ENCODE peak calls at places on chromosome 4, in four cellular contexts. J is bronchial epithelial cell, V is A673, U is IMR-90. E is an unnamed sample.

GRCh38 chr4:24226018-24226417 is 336.2 kb upstream of the PPARGC1A start:
- DNase-seq in J (no peak), V (no peak), U (peak; percentile 66), E (no peak)

GRCh38 chr4:105633241-105633640 is 75.2 kb downstream of the INTS12 start:
- DNase-seq in J (peak; percentile 77), V (no peak), U (no peak), E (no peak)

GRCh38 chr4:125515016-125515415 is 200.3 kb downstream of the FAT4 start:
- DNase-seq in J (no peak), V (no peak), U (no peak), E (no peak)

GRCh38 chr4:186137193-186137792 is 32.8 kb downstream of the FAM149A start:
- DNase-seq in J (peak; percentile 23), V (peak; percentile 38), U (peak; percentile 27), E (no peak)

GRCh38 chr4:140256335-140256734 is 102.4 kb upstream of the MAML3 start:
- DNase-seq in J (peak; percentile 79), V (no peak), U (peak; percentile 77), E (no peak)

GRCh38 chr4:87423313-87424031 is 1.1 kb downstream of the NUDT9 start:
- DNase-seq in J (peak; percentile 21), V (no peak), U (no peak), E (peak; percentile 18)

GRCh38 chr4:8528713-8529112 is 51.5 kb upstream of the GPR78 start:
- DNase-seq in J (peak; percentile 67), V (no peak), U (peak; percentile 65), E (no peak)

GRCh38 chr4:77240469-77241066 is 83.6 kb downstream of the CCNG2 start:
- DNase-seq in J (peak; percentile 60), V (peak; percentile 45), U (peak; percentile 49), E (peak; percentile 21)

GRCh38 chr4:91961504-91961903 is 342.3 kb upstream of the GRID2 start:
- DNase-seq in J (peak; percentile 33), V (no peak), U (peak; percentile 30), E (no peak)

GRCh38 chr4:10619220-10619619 is 65.3 kb downstream of the CLNK start:
- DNase-seq in J (peak; percentile 49), V (no peak), U (peak; percentile 38), E (no peak)

DNA sequence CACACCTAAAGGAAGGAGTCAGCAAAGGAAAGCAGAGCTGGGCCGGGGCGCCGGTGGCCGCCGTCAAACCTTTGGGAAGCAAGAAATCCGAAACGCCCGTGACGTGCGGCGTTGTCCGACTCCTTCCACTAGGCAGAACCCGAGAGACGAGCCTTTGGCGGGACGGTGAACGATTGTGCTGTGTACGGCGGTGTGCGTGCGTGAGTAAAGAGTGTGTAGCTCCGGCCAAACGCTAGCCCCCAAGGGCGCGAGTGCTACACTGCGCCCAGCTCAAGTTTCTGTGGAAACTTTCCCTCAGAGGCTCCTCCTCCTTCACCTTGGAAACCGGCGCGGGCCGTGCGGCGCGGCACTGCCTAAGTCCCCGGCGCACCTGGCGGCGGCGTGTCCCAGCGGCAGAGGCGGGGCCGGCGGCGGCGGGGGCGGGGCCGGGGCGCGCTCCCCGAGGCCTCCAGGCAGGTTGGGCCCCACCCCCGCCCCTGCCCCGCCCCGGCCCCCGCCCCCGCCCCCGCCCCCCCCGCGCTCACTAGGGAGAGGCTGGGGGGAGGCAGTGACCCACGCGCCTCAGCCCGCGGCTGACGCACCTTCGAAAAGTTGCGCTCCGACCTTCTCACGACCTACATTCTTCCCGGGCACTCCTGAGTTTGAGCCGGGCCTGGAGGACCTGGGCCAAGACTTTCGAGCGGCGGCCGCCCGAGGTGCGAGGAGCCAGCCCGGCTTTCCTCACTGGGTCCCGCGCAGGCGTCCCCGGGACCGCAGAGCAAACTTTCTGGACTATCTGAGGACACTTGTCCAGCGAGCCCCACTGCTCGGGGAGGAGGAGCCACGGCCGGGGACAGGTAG is at the start of gene FHIP1A:
- DNase-seq in J (peak; percentile 90), V (peak; percentile 70), U (peak; percentile 53), E (peak; percentile 82)
- TF ChIP-seq CTCF in J (peak; percentile 27), V (no peak), U (peak; percentile 11), E (no peak)

DNA sequence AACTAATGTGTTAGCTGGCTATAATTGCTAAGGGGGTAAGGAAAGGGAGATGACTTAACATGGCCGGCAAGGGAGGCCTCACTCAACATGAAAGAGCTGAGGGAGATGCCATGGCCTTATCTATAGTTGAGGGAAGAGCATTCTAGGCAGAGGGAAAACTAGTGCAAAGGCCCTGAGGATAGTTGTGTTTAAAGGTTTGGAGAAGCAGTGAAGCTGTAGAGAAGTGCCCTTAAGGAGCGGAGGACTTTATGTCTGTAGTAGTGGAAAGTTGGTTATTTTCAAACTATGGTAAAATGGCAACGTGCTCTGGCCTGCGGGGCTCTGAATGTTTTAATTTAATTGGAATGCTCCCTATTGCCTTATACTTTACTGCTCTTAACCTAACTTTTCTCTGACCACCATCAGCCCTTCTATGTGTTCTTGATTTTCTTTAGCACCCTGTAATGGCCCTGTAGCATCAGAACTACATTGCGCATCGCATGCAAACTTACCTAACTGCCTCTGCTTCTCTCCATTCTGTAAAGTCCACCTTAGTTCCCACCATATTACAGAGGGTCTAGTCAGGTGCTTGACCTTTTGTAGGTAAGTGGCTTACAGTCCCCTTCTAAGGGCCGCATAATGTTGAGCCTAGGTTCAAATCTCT is 35.8 kb downstream of the ERVMER34-1 start:
- DNase-seq in J (no peak), V (no peak), U (no peak), E (no peak)
- H3K4me3 ChIP-seq in J (no peak overlapping the region), V (peak overlapping the region; percentile 3), U (no peak overlapping the region), E (peak overlapping the region; percentile 88)

DNA sequence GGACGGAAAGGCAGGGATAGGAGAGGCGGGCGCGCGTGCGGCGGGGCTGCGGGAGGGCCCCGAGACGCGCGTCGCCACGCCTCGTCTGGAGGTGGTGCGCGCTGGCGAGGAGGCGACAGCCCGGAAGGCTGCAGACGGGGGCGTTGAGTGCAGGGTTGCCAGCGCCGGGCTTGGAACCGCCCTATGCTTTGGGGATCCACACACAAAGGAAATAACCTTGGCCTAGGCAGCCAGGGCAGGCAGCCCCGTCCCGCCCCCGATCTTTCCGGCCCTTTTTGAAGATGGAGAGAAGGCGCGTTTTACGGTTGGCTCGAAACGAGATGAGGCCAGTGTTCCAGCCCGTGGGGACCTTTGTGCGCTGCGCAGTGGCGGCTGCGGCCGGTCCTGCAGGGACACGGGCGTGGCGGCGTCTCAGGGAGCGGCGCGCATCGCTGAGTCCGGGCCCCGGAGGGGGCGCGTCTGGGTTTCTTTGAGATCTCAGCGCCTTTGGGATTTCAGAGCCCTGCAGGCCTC is 50.8 kb upstream of the TRIM2 start:
- DNase-seq in J (no peak), V (peak; percentile 88), U (peak; percentile 7), E (peak; percentile 71)
- H3K27me3 ChIP-seq in J (peaks cover 5% of the 10 kb centered on the region), V (no peaks in the 10 kb centered on the region), U (peaks cover 3% of the 10 kb centered on the region), E (no peaks in the 10 kb centered on the region)

GRCh38 chr4:3747582-3747906 is 18.6 kb upstream of the ADRA2C start:
- DNase-seq in J (no peak), V (no peak), U (no peak), E (no peak)
- TF ChIP-seq CTCF in J (peak; percentile 11), V (peak; percentile 61), U (peak; percentile 27), E (peak; percentile 36)

GRCh38 chr4:183322326-183322725 is at the start of gene CLDN24:
- DNase-seq in J (no peak), V (no peak), U (no peak), E (no peak)
- H3K4me3 ChIP-seq in J (no peak within 1 kb of the TSS), V (no peak within 1 kb of the TSS), U (no peak within 1 kb of the TSS), E (no peak within 1 kb of the TSS)

GRCh38 chr4:110492522-110492921 is 16.6 kb downstream of the ENPEP start:
- DNase-seq in J (no peak), V (no peak), U (no peak), E (no peak)
- H3K27me3 ChIP-seq in J (no peaks in the 10 kb centered on the region), V (no peaks in the 10 kb centered on the region), U (no peaks in the 10 kb centered on the region), E (no peaks in the 10 kb centered on the region)

GRCh38 chr4:112343330-112343729 is 46.2 kb downstream of the ALPK1 start:
- DNase-seq in J (no peak), V (no peak), U (no peak), E (no peak)

GRCh38 chr4:112352736-112353135 is 55.6 kb downstream of the ALPK1 start:
- DNase-seq in J (no peak), V (no peak), U (no peak), E (no peak)

DNA sequence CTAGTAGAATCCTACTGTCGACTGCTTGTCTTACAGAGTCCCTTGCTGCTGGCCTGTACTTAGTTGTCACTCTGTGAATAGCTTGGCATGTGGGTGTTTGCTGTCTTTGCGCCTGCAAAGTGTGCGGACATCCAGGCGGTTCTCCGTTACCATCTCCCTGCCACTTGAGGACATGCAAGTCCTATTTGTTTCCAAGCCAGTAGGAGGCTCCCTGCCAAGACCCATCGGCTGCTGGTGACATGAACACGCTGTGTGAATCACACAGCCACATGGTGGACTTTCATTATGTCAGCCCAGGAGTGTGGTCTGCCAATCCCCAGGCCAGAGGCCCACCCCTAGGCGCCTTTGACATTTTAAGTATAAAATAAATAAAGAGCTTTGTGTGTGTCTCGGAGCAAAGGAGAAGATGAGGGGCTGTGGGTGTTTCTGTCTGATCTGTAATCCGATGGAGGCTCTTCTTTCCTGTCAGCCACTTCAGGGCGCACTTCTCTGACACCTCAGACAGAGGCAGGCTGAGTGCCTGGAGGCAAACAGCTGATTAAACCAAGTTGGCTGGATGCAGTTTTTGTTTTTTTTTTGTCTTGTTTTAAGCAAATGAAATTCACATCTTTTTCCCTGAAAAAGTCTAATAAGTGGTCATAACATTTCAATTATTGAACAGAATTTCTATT is 51.5 kb downstream of the ALPK1 start:
- DNase-seq in J (peak; percentile 67), V (peak; percentile 63), U (peak; percentile 84), E (no peak)
- TF ChIP-seq CTCF in J (peak; percentile 33), V (peak; percentile 43), U (peak; percentile 25), E (no peak)

GRCh38 chr4:112276113-112276512 is 9.6 kb downstream of the TIFA start:
- DNase-seq in J (no peak), V (no peak), U (no peak), E (no peak)

GRCh38 chr4:112277220-112277619 is 8.5 kb downstream of the TIFA start:
- DNase-seq in J (peak; percentile 93), V (no peak), U (no peak), E (no peak)

GRCh38 chr4:112277705-112278448 is 7.8 kb downstream of the TIFA start:
- DNase-seq in J (no peak), V (no peak), U (no peak), E (no peak)

GRCh38 chr4:112272292-112272691 is 13.4 kb downstream of the TIFA start:
- DNase-seq in J (no peak), V (no peak), U (no peak), E (no peak)

DNA sequence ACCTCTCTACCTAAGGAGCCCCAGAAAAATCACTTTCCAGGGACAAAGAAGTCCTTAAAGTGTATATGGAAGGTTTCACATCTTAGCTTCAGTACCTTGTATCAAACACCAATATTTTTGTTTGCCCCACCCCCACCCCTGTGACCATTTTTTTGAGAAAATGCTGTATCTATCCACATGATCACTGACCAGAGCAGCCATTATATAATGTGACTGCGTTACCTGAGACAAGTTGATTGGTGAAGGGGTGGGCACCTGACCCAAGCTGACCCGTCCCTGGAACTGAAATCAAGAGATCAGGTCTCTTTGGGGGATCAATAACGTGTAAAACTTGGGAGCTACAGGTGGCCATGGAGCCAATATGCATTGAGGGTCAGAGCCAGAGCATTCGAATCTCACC is 10.7 kb downstream of the TIFA start:
- DNase-seq in J (no peak), V (no peak), U (no peak), E (no peak)
- H3K4me3 ChIP-seq in J (no peak overlapping the region), V (no peak overlapping the region), U (no peak overlapping the region), E (no peak overlapping the region)

E was measured in GM06990.